ENCODE peak calls at places on chromosomes 5 and 9, in seven cellular contexts. T, R, P, K, L, D and S are unnamed samples.
A peak's percentile ranks its signal among the peaks of the same experiment; 100 is the strongest.

GRCh38 chr9:136551401-136552116 is 5.7 kb upstream of the NOTCH1 start:
- DNase-seq in T (peak; percentile 78), R (peak; percentile 79), P (peak; percentile 86), K (peak; percentile 64), L (peak; percentile 95), D (peak; percentile 70), S (peak; percentile 85)

GRCh38 chr5:168179185-168179584 is 112.3 kb upstream of the WWC1 start:
- DNase-seq in T (peak; percentile 21), R (no peak), P (no peak), K (no peak), L (no peak), D (no peak), S (peak; percentile 7)

GRCh38 chr5:102863058-102863457 is 108.0 kb downstream of the PAM start:
- DNase-seq in T (no peak), R (peak; percentile 11), P (no peak), K (no peak), L (no peak), D (no peak), S (no peak)

GRCh38 chr5:81495286-81495685 is 101.4 kb upstream of the ACOT12 start:
- DNase-seq in T (no peak), R (no peak), P (no peak), K (no peak), L (no peak), D (no peak), S (no peak)

GRCh38 chr9:125600194-125600593 is 106.8 kb downstream of the MAPKAP1 start:
- DNase-seq in T (no peak), R (peak; percentile 54), P (no peak), K (no peak), L (no peak), D (peak; percentile 62), S (peak; percentile 66)

GRCh38 chr5:108521841-108522506 is 140.1 kb upstream of the FBXL17 start:
- DNase-seq in T (peak; percentile 75), R (no peak), P (peak; percentile 65), K (peak; percentile 72), L (peak; percentile 18), D (no peak), S (peak; percentile 81)

GRCh38 chr9:128898382-128898781 is 16.4 kb downstream of the LRRC8A start:
- DNase-seq in T (no peak), R (no peak), P (no peak), K (no peak), L (no peak), D (no peak), S (no peak)

GRCh38 chr9:128160603-128160987 is 530 bp downstream of the BBLN start:
- DNase-seq in T (no peak), R (peak; percentile 28), P (peak; percentile 65), K (peak; percentile 30), L (no peak), D (no peak), S (peak; percentile 11)

GRCh38 chr5:169079697-169080096 is 221.2 kb downstream of the SLIT3 start:
- DNase-seq in T (no peak), R (no peak), P (no peak), K (no peak), L (no peak), D (no peak), S (no peak)

GRCh38 chr9:132427015-132427414 is 17.0 kb downstream of the CFAP77 start:
- DNase-seq in T (no peak), R (no peak), P (no peak), K (no peak), L (no peak), D (no peak), S (no peak)

GRCh38 chr5:146539973-146540372 is 24.0 kb upstream of the GPR151 start:
- DNase-seq in T (no peak), R (no peak), P (no peak), K (no peak), L (no peak), D (no peak), S (no peak)

GRCh38 chr9:112112519-112112918 is 62.6 kb downstream of the SUSD1 start:
- DNase-seq in T (peak; percentile 65), R (no peak), P (no peak), K (peak; percentile 92), L (peak; percentile 74), D (no peak), S (peak; percentile 72)

GRCh38 chr5:27241564-27242257 is 203.3 kb upstream of the CDH9 start:
- DNase-seq in T (peak; percentile 98), R (no peak), P (no peak), K (peak; percentile 97), L (no peak), D (no peak), S (peak; percentile 96)

GRCh38 chr9:4324513-4324912 is 24.6 kb upstream of the GLIS3 start:
- DNase-seq in T (peak; percentile 89), R (no peak), P (no peak), K (peak; percentile 82), L (no peak), D (no peak), S (peak; percentile 64)

GRCh38 chr5:1181451-1182359 is 19.7 kb upstream of the SLC6A19 start:
- DNase-seq in T (no peak), R (peak; percentile 53), P (no peak), K (no peak), L (no peak), D (peak; percentile 70), S (no peak)

GRCh38 chr9:1222511-1222910 is 172.4 kb downstream of the DMRT2 start:
- DNase-seq in T (peak; percentile 72), R (no peak), P (no peak), K (peak; percentile 76), L (no peak), D (no peak), S (peak; percentile 12)

GRCh38 chr5:67725591-67725990 is 490.0 kb upstream of the PIK3R1 start:
- DNase-seq in T (peak; percentile 2), R (no peak), P (no peak), K (no peak), L (no peak), D (no peak), S (no peak)

GRCh38 chr9:114452219-114453169 is 52.8 kb downstream of the WHRN start:
- DNase-seq in T (no peak), R (peak; percentile 66), P (peak; percentile 31), K (no peak), L (no peak), D (peak; percentile 66), S (no peak)

GRCh38 chr9:38141751-38142150 is 72.7 kb upstream of the SHB start:
- DNase-seq in T (peak; percentile 61), R (no peak), P (peak; percentile 20), K (peak; percentile 83), L (no peak), D (no peak), S (peak; percentile 75)

GRCh38 chr9:108213516-108213915 is 642.3 kb downstream of the ACTL7B start:
- DNase-seq in T (no peak), R (no peak), P (no peak), K (no peak), L (no peak), D (no peak), S (no peak)

GRCh38 chr9:35791321-35791921 is at the start of gene NPR2:
- DNase-seq in T (peak; percentile 39), R (no peak), P (peak; percentile 79), K (peak; percentile 9), L (no peak), D (no peak), S (peak; percentile 42)
- H3K4me3 ChIP-seq in T (peak within 1 kb of the TSS; percentile 54), R (peak within 1 kb of the TSS; percentile 43), P (no peak within 1 kb of the TSS), K (peak within 1 kb of the TSS; percentile 89), L (no peak within 1 kb of the TSS), D (no peak within 1 kb of the TSS), S (peak within 1 kb of the TSS; percentile 60)

GRCh38 chr5:116666901-116667300 is 92.3 kb upstream of the SEMA6A start:
- DNase-seq in T (no peak), R (no peak), P (no peak), K (no peak), L (no peak), D (no peak), S (no peak)
- TF ChIP-seq CTCF in T (no peak), R (no peak), P (no peak), K (no peak), L (no peak), D (no peak), S (no peak)

DNA sequence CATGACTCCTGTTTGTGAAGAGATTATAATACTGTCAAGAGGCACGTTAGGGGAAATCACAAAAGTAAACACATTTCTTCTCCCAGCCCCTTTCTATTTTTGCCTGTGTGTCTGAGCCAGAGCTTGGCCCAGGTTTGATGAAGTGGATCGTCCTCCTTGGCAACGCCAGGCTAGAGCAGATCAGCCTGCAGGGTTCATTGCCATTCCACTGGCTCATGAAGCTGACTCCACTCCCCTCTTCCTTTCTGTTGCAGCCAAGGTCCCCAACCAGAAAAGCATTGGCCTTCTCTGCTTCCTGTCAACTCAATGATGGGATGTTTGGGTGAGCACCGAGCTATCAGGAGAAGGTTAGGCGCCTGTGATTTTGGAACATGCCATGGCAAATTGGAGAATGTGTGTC is 3.3 kb downstream of the ADRB2 start:
- DNase-seq in T (no peak), R (no peak), P (no peak), K (no peak), L (no peak), D (no peak), S (no peak)
- H3K4me3 ChIP-seq in T (peak overlapping the region; percentile 25), R (peak overlapping the region; percentile 11), P (peak overlapping the region; percentile 67), K (no peak overlapping the region), L (no peak overlapping the region), D (no peak overlapping the region), S (no peak overlapping the region)

GRCh38 chr5:64784451-64785025 is 15.8 kb downstream of the CWC27 start:
- DNase-seq in T (peak; percentile 91), R (peak; percentile 76), P (peak; percentile 82), K (peak; percentile 86), L (peak; percentile 12), D (peak; percentile 46), S (peak; percentile 89)
- TF ChIP-seq CTCF in T (peak; percentile 76), R (peak; percentile 77), P (peak; percentile 97), K (peak; percentile 84), L (peak; percentile 94), D (peak; percentile 56), S (peak; percentile 82)

DNA sequence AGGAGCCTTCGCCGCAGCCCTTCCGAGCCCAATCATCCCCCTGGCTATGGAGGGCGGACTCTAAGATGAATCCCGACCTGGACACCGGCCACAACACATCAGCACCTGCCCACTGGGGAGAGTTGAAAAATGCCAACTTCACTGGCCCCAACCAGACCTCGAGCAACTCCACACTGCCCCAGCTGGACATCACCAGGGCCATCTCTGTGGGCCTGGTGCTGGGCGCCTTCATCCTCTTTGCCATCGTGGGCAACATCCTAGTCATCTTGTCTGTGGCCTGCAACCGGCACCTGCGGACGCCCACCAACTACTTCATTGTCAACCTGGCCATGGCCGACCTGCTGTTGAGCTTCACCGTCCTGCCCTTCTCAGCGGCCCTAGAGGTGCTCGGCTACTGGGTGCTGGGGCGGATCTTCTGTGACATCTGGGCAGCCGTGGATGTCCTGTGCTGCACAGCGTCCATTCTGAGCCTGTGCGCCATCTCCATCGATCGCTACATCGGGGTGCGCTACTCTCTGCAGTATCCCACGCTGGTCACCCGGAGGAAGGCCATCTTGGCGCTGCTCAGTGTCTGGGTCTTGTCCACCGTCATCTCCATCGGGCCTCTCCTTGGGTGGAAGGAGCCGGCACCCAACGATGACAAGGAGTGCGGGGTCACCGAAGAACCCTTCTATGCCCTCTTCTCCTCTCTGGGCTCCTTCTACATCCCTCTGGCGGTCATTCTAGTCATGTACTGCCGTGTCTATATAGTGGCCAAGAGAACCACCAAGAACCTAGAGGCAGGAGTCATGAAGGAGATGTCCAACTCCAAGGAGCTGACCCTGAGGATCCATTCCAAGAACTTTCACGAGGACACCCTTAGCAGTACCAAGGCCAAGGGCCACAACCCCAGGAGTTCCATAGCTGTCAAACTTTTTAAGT is 819 bp downstream of the ADRA1B start:
- DNase-seq in T (no peak), R (no peak), P (no peak), K (no peak), L (peak; percentile 39), D (no peak), S (no peak)
- H3K4me3 ChIP-seq in T (peak overlapping the region; percentile 26), R (peak overlapping the region; percentile 45), P (peak overlapping the region; percentile 61), K (peak overlapping the region; percentile 40), L (peak overlapping the region; percentile 63), D (no peak overlapping the region), S (peak overlapping the region; percentile 43)

GRCh38 chr9:83526901-83527300 is 11.3 kb downstream of the FRMD3 start:
- DNase-seq in T (no peak), R (no peak), P (no peak), K (no peak), L (no peak), D (no peak), S (no peak)
- TF ChIP-seq CTCF in T (no peak), R (no peak), P (no peak), K (no peak), L (no peak), D (no peak), S (no peak)